ENCODE peak calls at places on chromosomes 5 and 9, in seven cellular contexts. One of them, this sample, is unnamed.

GRCh38 chr5:56142620-56143431 is 90.3 kb downstream of the ANKRD55 start:
- DNase-seq in GM23338: no peak
- DNase-seq in endothelial cell of umbilical vein: no peak
- DNase-seq in K562: no peak
- DNase-seq in PC-3: peak; percentile 64
- DNase-seq in CD4-positive, CD25-positive, alpha-beta regulatory T cell: no peak
- DNase-seq in hepatocyte: no peak
- DNase-seq in this sample: no peak

GRCh38 chr5:152146566-152146965 is 221.9 kb upstream of the GLRA1 start:
- DNase-seq in GM23338: no peak
- DNase-seq in endothelial cell of umbilical vein: no peak
- DNase-seq in PC-3: no peak
- DNase-seq in K562: no peak
- DNase-seq in hepatocyte: no peak
- DNase-seq in CD4-positive, CD25-positive, alpha-beta regulatory T cell: no peak
- DNase-seq in this sample: no peak

GRCh38 chr5:159444441-159445082 is 114.3 kb upstream of the IL12B start:
- DNase-seq in K562: no peak
- DNase-seq in CD4-positive, CD25-positive, alpha-beta regulatory T cell: no peak
- DNase-seq in endothelial cell of umbilical vein: peak; percentile 12
- DNase-seq in PC-3: peak; percentile 78
- DNase-seq in hepatocyte: peak; percentile 70
- DNase-seq in GM23338: peak; percentile 66
- DNase-seq in this sample: peak; percentile 69

GRCh38 chr9:115591584-115591984 is 473.6 kb upstream of the TNC start:
- DNase-seq in endothelial cell of umbilical vein: peak; percentile 90
- DNase-seq in K562: peak; percentile 9
- DNase-seq in CD4-positive, CD25-positive, alpha-beta regulatory T cell: no peak
- DNase-seq in hepatocyte: peak; percentile 92
- DNase-seq in PC-3: peak; percentile 95
- DNase-seq in GM23338: peak; percentile 60
- DNase-seq in this sample: peak; percentile 91

GRCh38 chr9:134836406-134836970 is 44.1 kb upstream of the FCN2 start:
- DNase-seq in CD4-positive, CD25-positive, alpha-beta regulatory T cell: no peak
- DNase-seq in endothelial cell of umbilical vein: no peak
- DNase-seq in K562: no peak
- DNase-seq in GM23338: no peak
- DNase-seq in PC-3: no peak
- DNase-seq in hepatocyte: no peak
- DNase-seq in this sample: no peak

GRCh38 chr5:1661831-1662558 is 137.6 kb downstream of the MRPL36 start:
- DNase-seq in PC-3: no peak
- DNase-seq in hepatocyte: no peak
- DNase-seq in K562: no peak
- DNase-seq in GM23338: no peak
- DNase-seq in CD4-positive, CD25-positive, alpha-beta regulatory T cell: no peak
- DNase-seq in endothelial cell of umbilical vein: no peak
- DNase-seq in this sample: no peak

GRCh38 chr5:34929150-34929719 is at the start of gene DNAJC21:
- DNase-seq in GM23338: peak; percentile 98
- DNase-seq in K562: peak; percentile 97
- DNase-seq in CD4-positive, CD25-positive, alpha-beta regulatory T cell: peak; percentile 95
- DNase-seq in endothelial cell of umbilical vein: peak; percentile 98
- DNase-seq in PC-3: peak; percentile 97
- DNase-seq in hepatocyte: peak; percentile 99
- DNase-seq in this sample: peak; percentile 99

GRCh38 chr5:95858023-95858461 is 35.5 kb upstream of the GLRX start:
- DNase-seq in GM23338: no peak
- DNase-seq in CD4-positive, CD25-positive, alpha-beta regulatory T cell: no peak
- DNase-seq in PC-3: no peak
- DNase-seq in endothelial cell of umbilical vein: peak; percentile 31
- DNase-seq in hepatocyte: peak; percentile 61
- DNase-seq in K562: no peak
- DNase-seq in this sample: no peak

GRCh38 chr9:131813116-131813515 is 73.2 kb upstream of the RAPGEF1 start:
- DNase-seq in CD4-positive, CD25-positive, alpha-beta regulatory T cell: no peak
- DNase-seq in PC-3: peak; percentile 68
- DNase-seq in K562: no peak
- DNase-seq in hepatocyte: no peak
- DNase-seq in endothelial cell of umbilical vein: no peak
- DNase-seq in GM23338: no peak
- DNase-seq in this sample: no peak

GRCh38 chr5:83726912-83727311 is 6.3 kb upstream of the HAPLN1 start:
- DNase-seq in GM23338: no peak
- DNase-seq in PC-3: no peak
- DNase-seq in endothelial cell of umbilical vein: no peak
- DNase-seq in K562: no peak
- DNase-seq in CD4-positive, CD25-positive, alpha-beta regulatory T cell: no peak
- DNase-seq in hepatocyte: no peak
- DNase-seq in this sample: no peak

GRCh38 chr9:116501871-116502270 is 185.2 kb upstream of the TRIM32 start:
- DNase-seq in CD4-positive, CD25-positive, alpha-beta regulatory T cell: no peak
- DNase-seq in K562: no peak
- DNase-seq in hepatocyte: no peak
- DNase-seq in PC-3: peak; percentile 64
- DNase-seq in GM23338: no peak
- DNase-seq in endothelial cell of umbilical vein: no peak
- DNase-seq in this sample: no peak

GRCh38 chr5:69285448-69286116 is 47.0 kb downstream of the CCDC125 start:
- DNase-seq in CD4-positive, CD25-positive, alpha-beta regulatory T cell: no peak
- DNase-seq in K562: no peak
- DNase-seq in hepatocyte: no peak
- DNase-seq in endothelial cell of umbilical vein: no peak
- DNase-seq in GM23338: peak; percentile 44
- DNase-seq in PC-3: no peak
- DNase-seq in this sample: no peak

GRCh38 chr9:101468116-101468515 is 32.5 kb upstream of the ALDOB start:
- DNase-seq in hepatocyte: no peak
- DNase-seq in CD4-positive, CD25-positive, alpha-beta regulatory T cell: no peak
- DNase-seq in endothelial cell of umbilical vein: no peak
- DNase-seq in K562: no peak
- DNase-seq in GM23338: peak; percentile 39
- DNase-seq in PC-3: no peak
- DNase-seq in this sample: no peak

GRCh38 chr5:159576902-159577301 is 246.6 kb upstream of the IL12B start:
- DNase-seq in CD4-positive, CD25-positive, alpha-beta regulatory T cell: no peak
- DNase-seq in hepatocyte: no peak
- DNase-seq in endothelial cell of umbilical vein: no peak
- DNase-seq in GM23338: no peak
- DNase-seq in PC-3: no peak
- DNase-seq in K562: no peak
- DNase-seq in this sample: no peak

GRCh38 chr9:126754436-126755324 is 50.2 kb upstream of the ZBTB43 start:
- DNase-seq in endothelial cell of umbilical vein: no peak
- DNase-seq in K562: no peak
- DNase-seq in CD4-positive, CD25-positive, alpha-beta regulatory T cell: no peak
- DNase-seq in PC-3: no peak
- DNase-seq in hepatocyte: no peak
- DNase-seq in GM23338: no peak
- DNase-seq in this sample: no peak

DNA sequence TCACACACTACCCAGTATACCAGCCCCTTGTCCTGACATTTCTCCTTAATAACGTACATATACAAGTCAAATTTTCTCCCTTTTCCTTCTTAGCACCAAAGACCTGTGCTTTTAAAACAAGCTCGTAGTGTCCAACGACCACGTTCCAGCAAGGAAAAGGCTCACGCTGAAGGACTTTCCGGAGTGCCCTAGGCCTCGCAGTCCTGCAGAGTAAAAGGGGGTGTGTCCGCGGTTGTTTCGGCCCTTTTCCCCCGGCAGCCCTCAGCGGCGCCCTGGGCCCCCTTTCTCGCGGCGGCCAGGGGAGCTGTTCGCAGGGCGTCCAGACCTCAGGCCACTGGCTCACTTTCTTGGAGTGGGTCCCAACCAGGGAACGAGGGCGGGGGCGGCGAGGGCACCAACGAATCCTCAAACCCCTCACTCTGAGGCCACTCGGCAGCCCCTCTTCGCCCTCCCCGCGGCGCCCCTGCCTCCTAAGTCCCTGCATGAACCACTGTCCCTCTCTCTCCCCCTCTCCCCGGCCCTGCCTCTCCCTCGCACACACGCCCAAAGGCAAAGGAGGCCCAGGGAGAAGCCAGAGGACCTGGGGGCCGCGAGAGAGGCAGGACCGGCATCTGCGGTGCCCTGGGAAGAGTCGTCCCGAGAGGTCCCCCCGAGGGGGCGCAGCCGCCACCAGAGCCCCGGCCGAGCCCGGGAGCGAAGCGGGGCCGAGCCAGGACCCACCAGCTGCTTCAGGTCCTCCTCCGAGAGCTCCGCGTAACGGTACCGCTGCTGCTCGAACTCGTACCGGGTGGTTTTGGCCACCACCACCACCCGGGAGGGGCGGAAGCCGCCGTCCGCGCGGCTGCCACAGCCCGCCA is 718 bp downstream of the NADK2 start:
- DNase-seq in K562: peak; percentile 58
- DNase-seq in CD4-positive, CD25-positive, alpha-beta regulatory T cell: peak; percentile 9
- DNase-seq in hepatocyte: peak; percentile 87
- DNase-seq in endothelial cell of umbilical vein: peak; percentile 75
- DNase-seq in PC-3: peak; percentile 61
- DNase-seq in GM23338: peak; percentile 79
- DNase-seq in this sample: peak; percentile 83
- H3K4me1 ChIP-seq in K562: peaks cover 39% of the 10 kb centered on the region
- H3K4me1 ChIP-seq in CD4-positive, CD25-positive, alpha-beta regulatory T cell: peaks cover 22% of the 10 kb centered on the region
- H3K4me1 ChIP-seq in hepatocyte: peaks cover 39% of the 10 kb centered on the region
- H3K4me1 ChIP-seq in endothelial cell of umbilical vein: peaks cover 16% of the 10 kb centered on the region
- H3K4me1 ChIP-seq in PC-3: peaks cover 38% of the 10 kb centered on the region
- H3K4me1 ChIP-seq in GM23338: peaks cover 11% of the 10 kb centered on the region
- H3K4me1 ChIP-seq in this sample: peaks cover 61% of the 10 kb centered on the region

GRCh38 chr9:136675477-136676296 is 11.6 kb downstream of the AGPAT2 start:
- DNase-seq in K562: no peak
- DNase-seq in CD4-positive, CD25-positive, alpha-beta regulatory T cell: no peak
- DNase-seq in hepatocyte: peak; percentile 63
- DNase-seq in endothelial cell of umbilical vein: peak; percentile 46
- DNase-seq in GM23338: no peak
- DNase-seq in PC-3: no peak
- DNase-seq in this sample: no peak
- H3K4me1 ChIP-seq in K562: peaks cover 11% of the 10 kb centered on the region
- H3K4me1 ChIP-seq in CD4-positive, CD25-positive, alpha-beta regulatory T cell: no peaks in the 10 kb centered on the region
- H3K4me1 ChIP-seq in hepatocyte: peaks cover 17% of the 10 kb centered on the region
- H3K4me1 ChIP-seq in endothelial cell of umbilical vein: no peaks in the 10 kb centered on the region
- H3K4me1 ChIP-seq in GM23338: no peaks in the 10 kb centered on the region
- H3K4me1 ChIP-seq in PC-3: no peaks in the 10 kb centered on the region
- H3K4me1 ChIP-seq in this sample: no peaks in the 10 kb centered on the region

GRCh38 chr5:13643196-13643595 is 301.3 kb downstream of the DNAH5 start:
- DNase-seq in K562: no peak
- DNase-seq in endothelial cell of umbilical vein: no peak
- DNase-seq in GM23338: no peak
- DNase-seq in CD4-positive, CD25-positive, alpha-beta regulatory T cell: no peak
- DNase-seq in hepatocyte: no peak
- DNase-seq in PC-3: no peak
- DNase-seq in this sample: no peak
- H3K4me1 ChIP-seq in K562: no peaks in the 10 kb centered on the region
- H3K4me1 ChIP-seq in endothelial cell of umbilical vein: no peaks in the 10 kb centered on the region
- H3K4me1 ChIP-seq in GM23338: no peaks in the 10 kb centered on the region
- H3K4me1 ChIP-seq in CD4-positive, CD25-positive, alpha-beta regulatory T cell: no peaks in the 10 kb centered on the region
- H3K4me1 ChIP-seq in hepatocyte: no peaks in the 10 kb centered on the region
- H3K4me1 ChIP-seq in PC-3: no peaks in the 10 kb centered on the region
- H3K4me1 ChIP-seq in this sample: no peaks in the 10 kb centered on the region

DNA sequence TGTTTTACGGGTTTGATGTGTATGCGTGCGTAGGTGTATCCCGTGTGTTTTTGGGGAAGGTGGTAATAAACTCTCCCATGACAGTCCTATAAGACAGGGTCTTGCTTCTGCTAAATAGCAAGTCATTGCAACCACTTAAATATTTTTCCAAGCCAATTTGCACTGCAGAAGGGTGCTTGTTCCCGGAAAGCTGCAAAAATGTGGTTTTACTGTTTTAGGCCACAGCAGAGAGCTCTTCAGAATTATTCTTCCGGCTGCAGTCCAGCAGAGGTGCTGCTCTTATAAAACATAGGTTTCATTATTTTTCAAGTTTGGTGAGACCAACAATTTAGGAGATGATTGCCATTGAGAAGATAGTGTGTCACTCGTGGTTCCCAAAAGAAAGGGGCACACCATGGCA is 192.8 kb downstream of the NTRK2 start:
- DNase-seq in CD4-positive, CD25-positive, alpha-beta regulatory T cell: no peak
- DNase-seq in endothelial cell of umbilical vein: no peak
- DNase-seq in hepatocyte: no peak
- DNase-seq in GM23338: no peak
- DNase-seq in PC-3: no peak
- DNase-seq in K562: no peak
- DNase-seq in this sample: no peak
- H3K4me1 ChIP-seq in CD4-positive, CD25-positive, alpha-beta regulatory T cell: no peaks in the 10 kb centered on the region
- H3K4me1 ChIP-seq in endothelial cell of umbilical vein: peaks cover 21% of the 10 kb centered on the region
- H3K4me1 ChIP-seq in hepatocyte: no peaks in the 10 kb centered on the region
- H3K4me1 ChIP-seq in GM23338: peaks cover 42% of the 10 kb centered on the region
- H3K4me1 ChIP-seq in PC-3: no peaks in the 10 kb centered on the region
- H3K4me1 ChIP-seq in K562: no peaks in the 10 kb centered on the region
- H3K4me1 ChIP-seq in this sample: no peaks in the 10 kb centered on the region

GRCh38 chr5:140007311-140007710 is 35.8 kb downstream of the NRG2 start:
- DNase-seq in PC-3: no peak
- DNase-seq in K562: no peak
- DNase-seq in CD4-positive, CD25-positive, alpha-beta regulatory T cell: no peak
- DNase-seq in hepatocyte: no peak
- DNase-seq in GM23338: no peak
- DNase-seq in endothelial cell of umbilical vein: no peak
- DNase-seq in this sample: no peak
- H3K4me1 ChIP-seq in PC-3: peaks cover 15% of the 10 kb centered on the region
- H3K4me1 ChIP-seq in K562: no peaks in the 10 kb centered on the region
- H3K4me1 ChIP-seq in CD4-positive, CD25-positive, alpha-beta regulatory T cell: no peaks in the 10 kb centered on the region
- H3K4me1 ChIP-seq in hepatocyte: no peaks in the 10 kb centered on the region
- H3K4me1 ChIP-seq in GM23338: no peaks in the 10 kb centered on the region
- H3K4me1 ChIP-seq in endothelial cell of umbilical vein: no peaks in the 10 kb centered on the region
- H3K4me1 ChIP-seq in this sample: no peaks in the 10 kb centered on the region